ENCODE peak calls at places on chromosome 14, in ten cellular contexts. One of them, this sample, is unnamed.

GRCh38 chr14:103748539-103748867 is 32.9 kb downstream of the ZFYVE21 start:
- DNase-seq in psoas muscle: no peak
- DNase-seq in WTC11: no peak
- DNase-seq in ELR: no peak
- DNase-seq in stimulated activated CD4-positive, alpha-beta T cell treated with anti-CD3 and anti-CD28 coated beads, Interleukin-2, amount 100 ng/mL, for 24 hours: peak
- DNase-seq in NCI-H2171 treated with DMSO at 0.1 percent for 48 hours: no peak
- DNase-seq in mesenteric fat pad: peak
- DNase-seq in activated CD4-positive, CD25-positive, alpha-beta regulatory T cell treated with anti-CD3 and anti-CD28 coated beads, Interleukin-2, amount 50 U/mL, for 72 hours: no peak
- DNase-seq in right lobe of liver: no peak
- DNase-seq in heart right ventricle: no peak
- DNase-seq in this sample: no peak

GRCh38 chr14:23572841-23573240 is 5.2 kb upstream of the AP1G2 start:
- DNase-seq in psoas muscle: no peak
- DNase-seq in WTC11: no peak
- DNase-seq in ELR: no peak
- DNase-seq in stimulated activated CD4-positive, alpha-beta T cell treated with anti-CD3 and anti-CD28 coated beads, Interleukin-2, amount 100 ng/mL, for 24 hours: no peak
- DNase-seq in NCI-H2171 treated with DMSO at 0.1 percent for 48 hours: no peak
- DNase-seq in mesenteric fat pad: peak
- DNase-seq in activated CD4-positive, CD25-positive, alpha-beta regulatory T cell treated with anti-CD3 and anti-CD28 coated beads, Interleukin-2, amount 50 U/mL, for 72 hours: no peak
- DNase-seq in right lobe of liver: no peak
- DNase-seq in heart right ventricle: no peak
- DNase-seq in this sample: no peak

GRCh38 chr14:28344381-28344780 is 422.2 kb upstream of the FOXG1 start:
- DNase-seq in psoas muscle: no peak
- DNase-seq in WTC11: no peak
- DNase-seq in ELR: peak
- DNase-seq in stimulated activated CD4-positive, alpha-beta T cell treated with anti-CD3 and anti-CD28 coated beads, Interleukin-2, amount 100 ng/mL, for 24 hours: no peak
- DNase-seq in NCI-H2171 treated with DMSO at 0.1 percent for 48 hours: no peak
- DNase-seq in mesenteric fat pad: no peak
- DNase-seq in activated CD4-positive, CD25-positive, alpha-beta regulatory T cell treated with anti-CD3 and anti-CD28 coated beads, Interleukin-2, amount 50 U/mL, for 72 hours: no peak
- DNase-seq in right lobe of liver: no peak
- DNase-seq in heart right ventricle: no peak
- DNase-seq in this sample: no peak

GRCh38 chr14:102659797-102660196 is 67.3 kb downstream of the RCOR1 start:
- DNase-seq in psoas muscle: no peak
- DNase-seq in WTC11: no peak
- DNase-seq in ELR: peak
- DNase-seq in stimulated activated CD4-positive, alpha-beta T cell treated with anti-CD3 and anti-CD28 coated beads, Interleukin-2, amount 100 ng/mL, for 24 hours: no peak
- DNase-seq in NCI-H2171 treated with DMSO at 0.1 percent for 48 hours: no peak
- DNase-seq in mesenteric fat pad: no peak
- DNase-seq in activated CD4-positive, CD25-positive, alpha-beta regulatory T cell treated with anti-CD3 and anti-CD28 coated beads, Interleukin-2, amount 50 U/mL, for 72 hours: no peak
- DNase-seq in right lobe of liver: no peak
- DNase-seq in heart right ventricle: no peak
- DNase-seq in this sample: no peak

GRCh38 chr14:76784266-76784874 is 23.1 kb downstream of the VASH1 start:
- DNase-seq in psoas muscle: no peak
- DNase-seq in WTC11: no peak
- DNase-seq in ELR: no peak
- DNase-seq in stimulated activated CD4-positive, alpha-beta T cell treated with anti-CD3 and anti-CD28 coated beads, Interleukin-2, amount 100 ng/mL, for 24 hours: no peak
- DNase-seq in NCI-H2171 treated with DMSO at 0.1 percent for 48 hours: no peak
- DNase-seq in mesenteric fat pad: no peak
- DNase-seq in activated CD4-positive, CD25-positive, alpha-beta regulatory T cell treated with anti-CD3 and anti-CD28 coated beads, Interleukin-2, amount 50 U/mL, for 72 hours: no peak
- DNase-seq in right lobe of liver: no peak
- DNase-seq in heart right ventricle: no peak
- DNase-seq in this sample: no peak

GRCh38 chr14:44613061-44613712 is 106.1 kb upstream of the FSCB start:
- DNase-seq in psoas muscle: no peak
- DNase-seq in WTC11: no peak
- DNase-seq in ELR: no peak
- DNase-seq in stimulated activated CD4-positive, alpha-beta T cell treated with anti-CD3 and anti-CD28 coated beads, Interleukin-2, amount 100 ng/mL, for 24 hours: no peak
- DNase-seq in NCI-H2171 treated with DMSO at 0.1 percent for 48 hours: no peak
- DNase-seq in mesenteric fat pad: no peak
- DNase-seq in activated CD4-positive, CD25-positive, alpha-beta regulatory T cell treated with anti-CD3 and anti-CD28 coated beads, Interleukin-2, amount 50 U/mL, for 72 hours: no peak
- DNase-seq in right lobe of liver: no peak
- DNase-seq in heart right ventricle: no peak
- DNase-seq in this sample: no peak

GRCh38 chr14:73696466-73697390 is 17.5 kb downstream of the PNMA1 start:
- DNase-seq in psoas muscle: no peak
- DNase-seq in WTC11: no peak
- DNase-seq in ELR: peak
- DNase-seq in stimulated activated CD4-positive, alpha-beta T cell treated with anti-CD3 and anti-CD28 coated beads, Interleukin-2, amount 100 ng/mL, for 24 hours: no peak
- DNase-seq in NCI-H2171 treated with DMSO at 0.1 percent for 48 hours: no peak
- DNase-seq in mesenteric fat pad: no peak
- DNase-seq in activated CD4-positive, CD25-positive, alpha-beta regulatory T cell treated with anti-CD3 and anti-CD28 coated beads, Interleukin-2, amount 50 U/mL, for 72 hours: no peak
- DNase-seq in right lobe of liver: no peak
- DNase-seq in heart right ventricle: no peak
- DNase-seq in this sample: no peak

GRCh38 chr14:68680541-68681051 is 112.3 kb downstream of the ZFP36L1 start:
- DNase-seq in psoas muscle: no peak
- DNase-seq in WTC11: no peak
- DNase-seq in ELR: no peak
- DNase-seq in stimulated activated CD4-positive, alpha-beta T cell treated with anti-CD3 and anti-CD28 coated beads, Interleukin-2, amount 100 ng/mL, for 24 hours: no peak
- DNase-seq in NCI-H2171 treated with DMSO at 0.1 percent for 48 hours: no peak
- DNase-seq in mesenteric fat pad: peak
- DNase-seq in activated CD4-positive, CD25-positive, alpha-beta regulatory T cell treated with anti-CD3 and anti-CD28 coated beads, Interleukin-2, amount 50 U/mL, for 72 hours: no peak
- DNase-seq in right lobe of liver: peak
- DNase-seq in heart right ventricle: no peak
- DNase-seq in this sample: no peak

GRCh38 chr14:22839159-22839779 is 2.9 kb downstream of the MMP14 start:
- DNase-seq in psoas muscle: peak
- DNase-seq in WTC11: no peak
- DNase-seq in ELR: no peak
- DNase-seq in stimulated activated CD4-positive, alpha-beta T cell treated with anti-CD3 and anti-CD28 coated beads, Interleukin-2, amount 100 ng/mL, for 24 hours: no peak
- DNase-seq in NCI-H2171 treated with DMSO at 0.1 percent for 48 hours: no peak
- DNase-seq in mesenteric fat pad: no peak
- DNase-seq in activated CD4-positive, CD25-positive, alpha-beta regulatory T cell treated with anti-CD3 and anti-CD28 coated beads, Interleukin-2, amount 50 U/mL, for 72 hours: no peak
- DNase-seq in right lobe of liver: peak
- DNase-seq in heart right ventricle: no peak
- DNase-seq in this sample: no peak

GRCh38 chr14:37406095-37406494 is 189.0 kb downstream of the FOXA1 start:
- DNase-seq in psoas muscle: no peak
- DNase-seq in WTC11: no peak
- DNase-seq in ELR: no peak
- DNase-seq in stimulated activated CD4-positive, alpha-beta T cell treated with anti-CD3 and anti-CD28 coated beads, Interleukin-2, amount 100 ng/mL, for 24 hours: no peak
- DNase-seq in NCI-H2171 treated with DMSO at 0.1 percent for 48 hours: peak
- DNase-seq in mesenteric fat pad: no peak
- DNase-seq in activated CD4-positive, CD25-positive, alpha-beta regulatory T cell treated with anti-CD3 and anti-CD28 coated beads, Interleukin-2, amount 50 U/mL, for 72 hours: no peak
- DNase-seq in right lobe of liver: no peak
- DNase-seq in heart right ventricle: no peak
- DNase-seq in this sample: no peak

GRCh38 chr14:21036746-21037145 is 2.1 kb upstream of the RNASE13 start:
- DNase-seq in psoas muscle: no peak
- DNase-seq in WTC11: no peak
- DNase-seq in ELR: no peak
- DNase-seq in stimulated activated CD4-positive, alpha-beta T cell treated with anti-CD3 and anti-CD28 coated beads, Interleukin-2, amount 100 ng/mL, for 24 hours: no peak
- DNase-seq in NCI-H2171 treated with DMSO at 0.1 percent for 48 hours: no peak
- DNase-seq in mesenteric fat pad: no peak
- DNase-seq in activated CD4-positive, CD25-positive, alpha-beta regulatory T cell treated with anti-CD3 and anti-CD28 coated beads, Interleukin-2, amount 50 U/mL, for 72 hours: no peak
- DNase-seq in right lobe of liver: no peak
- DNase-seq in heart right ventricle: no peak
- DNase-seq in this sample: no peak

GRCh38 chr14:93965287-93965821 is 11.0 kb downstream of the ASB2 start:
- DNase-seq in psoas muscle: no peak
- DNase-seq in WTC11: no peak
- DNase-seq in ELR: peak
- DNase-seq in stimulated activated CD4-positive, alpha-beta T cell treated with anti-CD3 and anti-CD28 coated beads, Interleukin-2, amount 100 ng/mL, for 24 hours: no peak
- DNase-seq in NCI-H2171 treated with DMSO at 0.1 percent for 48 hours: no peak
- DNase-seq in mesenteric fat pad: no peak
- DNase-seq in activated CD4-positive, CD25-positive, alpha-beta regulatory T cell treated with anti-CD3 and anti-CD28 coated beads, Interleukin-2, amount 50 U/mL, for 72 hours: no peak
- DNase-seq in right lobe of liver: no peak
- DNase-seq in heart right ventricle: no peak
- DNase-seq in this sample: no peak

GRCh38 chr14:103172921-103173320 is 49.7 kb downstream of the TNFAIP2 start:
- DNase-seq in psoas muscle: no peak
- DNase-seq in WTC11: no peak
- DNase-seq in ELR: no peak
- DNase-seq in stimulated activated CD4-positive, alpha-beta T cell treated with anti-CD3 and anti-CD28 coated beads, Interleukin-2, amount 100 ng/mL, for 24 hours: no peak
- DNase-seq in NCI-H2171 treated with DMSO at 0.1 percent for 48 hours: no peak
- DNase-seq in mesenteric fat pad: no peak
- DNase-seq in activated CD4-positive, CD25-positive, alpha-beta regulatory T cell treated with anti-CD3 and anti-CD28 coated beads, Interleukin-2, amount 50 U/mL, for 72 hours: no peak
- DNase-seq in right lobe of liver: no peak
- DNase-seq in heart right ventricle: no peak
- DNase-seq in this sample: no peak

GRCh38 chr14:88933203-88933602 is 108.8 kb downstream of the TTC8 start:
- DNase-seq in psoas muscle: no peak
- DNase-seq in WTC11: no peak
- DNase-seq in ELR: no peak
- DNase-seq in stimulated activated CD4-positive, alpha-beta T cell treated with anti-CD3 and anti-CD28 coated beads, Interleukin-2, amount 100 ng/mL, for 24 hours: no peak
- DNase-seq in NCI-H2171 treated with DMSO at 0.1 percent for 48 hours: peak
- DNase-seq in mesenteric fat pad: no peak
- DNase-seq in activated CD4-positive, CD25-positive, alpha-beta regulatory T cell treated with anti-CD3 and anti-CD28 coated beads, Interleukin-2, amount 50 U/mL, for 72 hours: no peak
- DNase-seq in right lobe of liver: no peak
- DNase-seq in heart right ventricle: no peak
- DNase-seq in this sample: no peak

GRCh38 chr14:95901014-95901413 is 24.4 kb downstream of the TUNAR start:
- DNase-seq in psoas muscle: no peak
- DNase-seq in WTC11: no peak
- DNase-seq in ELR: peak
- DNase-seq in stimulated activated CD4-positive, alpha-beta T cell treated with anti-CD3 and anti-CD28 coated beads, Interleukin-2, amount 100 ng/mL, for 24 hours: no peak
- DNase-seq in NCI-H2171 treated with DMSO at 0.1 percent for 48 hours: no peak
- DNase-seq in mesenteric fat pad: no peak
- DNase-seq in activated CD4-positive, CD25-positive, alpha-beta regulatory T cell treated with anti-CD3 and anti-CD28 coated beads, Interleukin-2, amount 50 U/mL, for 72 hours: no peak
- DNase-seq in right lobe of liver: no peak
- DNase-seq in heart right ventricle: no peak
- DNase-seq in this sample: no peak

GRCh38 chr14:101368629-101369028 is 192.7 kb upstream of the DIO3 start:
- DNase-seq in psoas muscle: no peak
- DNase-seq in WTC11: no peak
- DNase-seq in ELR: no peak
- DNase-seq in stimulated activated CD4-positive, alpha-beta T cell treated with anti-CD3 and anti-CD28 coated beads, Interleukin-2, amount 100 ng/mL, for 24 hours: no peak
- DNase-seq in NCI-H2171 treated with DMSO at 0.1 percent for 48 hours: no peak
- DNase-seq in mesenteric fat pad: peak
- DNase-seq in activated CD4-positive, CD25-positive, alpha-beta regulatory T cell treated with anti-CD3 and anti-CD28 coated beads, Interleukin-2, amount 50 U/mL, for 72 hours: no peak
- DNase-seq in right lobe of liver: no peak
- DNase-seq in heart right ventricle: no peak
- DNase-seq in this sample: no peak

GRCh38 chr14:99124482-99125104 is 147.4 kb downstream of the BCL11B start:
- DNase-seq in psoas muscle: no peak
- DNase-seq in WTC11: no peak
- DNase-seq in ELR: no peak
- DNase-seq in stimulated activated CD4-positive, alpha-beta T cell treated with anti-CD3 and anti-CD28 coated beads, Interleukin-2, amount 100 ng/mL, for 24 hours: no peak
- DNase-seq in NCI-H2171 treated with DMSO at 0.1 percent for 48 hours: no peak
- DNase-seq in mesenteric fat pad: peak
- DNase-seq in activated CD4-positive, CD25-positive, alpha-beta regulatory T cell treated with anti-CD3 and anti-CD28 coated beads, Interleukin-2, amount 50 U/mL, for 72 hours: no peak
- DNase-seq in right lobe of liver: no peak
- DNase-seq in heart right ventricle: peak
- DNase-seq in this sample: no peak

GRCh38 chr14:30985796-30986195 is 39.7 kb upstream of the AP4S1 start:
- DNase-seq in psoas muscle: no peak
- DNase-seq in WTC11: no peak
- DNase-seq in ELR: no peak
- DNase-seq in stimulated activated CD4-positive, alpha-beta T cell treated with anti-CD3 and anti-CD28 coated beads, Interleukin-2, amount 100 ng/mL, for 24 hours: no peak
- DNase-seq in NCI-H2171 treated with DMSO at 0.1 percent for 48 hours: no peak
- DNase-seq in mesenteric fat pad: no peak
- DNase-seq in activated CD4-positive, CD25-positive, alpha-beta regulatory T cell treated with anti-CD3 and anti-CD28 coated beads, Interleukin-2, amount 50 U/mL, for 72 hours: no peak
- DNase-seq in right lobe of liver: no peak
- DNase-seq in heart right ventricle: no peak
- DNase-seq in this sample: no peak

This sample was measured in glutamatergic neuron.